ENCODE peak calls at places on chromosomes 4 and X, in nine cellular contexts. One of them, this sample, is unnamed.

GRCh38 chr4:125338814-125339213 is 24.1 kb downstream of the FAT4 start:
- DNase-seq in dorsolateral prefrontal cortex: no peak
- DNase-seq in PC-3: no peak
- DNase-seq in H9: no peak
- DNase-seq in right atrium auricular region: no peak
- DNase-seq in HCT116: no peak
- DNase-seq in astrocyte of the spinal cord: no peak
- DNase-seq in GM13976: no peak
- DNase-seq in GM20000: no peak
- DNase-seq in this sample: no peak

GRCh38 chr4:152990471-152991131 is 54.5 kb downstream of the FHDC1 start:
- DNase-seq in dorsolateral prefrontal cortex: no peak
- DNase-seq in PC-3: no peak
- DNase-seq in H9: no peak
- DNase-seq in right atrium auricular region: no peak
- DNase-seq in HCT116: no peak
- DNase-seq in astrocyte of the spinal cord: no peak
- DNase-seq in GM13976: no peak
- DNase-seq in GM20000: no peak
- DNase-seq in this sample: no peak

GRCh38 chr4:165476214-165477098 is 97.6 kb downstream of the CPE start:
- DNase-seq in dorsolateral prefrontal cortex: no peak
- DNase-seq in PC-3: peak; percentile 75
- DNase-seq in H9: no peak
- DNase-seq in right atrium auricular region: no peak
- DNase-seq in HCT116: peak; percentile 72
- DNase-seq in astrocyte of the spinal cord: peak; percentile 62
- DNase-seq in GM13976: no peak
- DNase-seq in GM20000: no peak
- DNase-seq in this sample: no peak

GRCh38 chr4:139603576-139604387 is 47.8 kb upstream of the SETD7 start:
- DNase-seq in dorsolateral prefrontal cortex: no peak
- DNase-seq in PC-3: peak; percentile 73
- DNase-seq in H9: no peak
- DNase-seq in right atrium auricular region: no peak
- DNase-seq in HCT116: peak; percentile 49
- DNase-seq in astrocyte of the spinal cord: peak; percentile 60
- DNase-seq in GM13976: peak; percentile 45
- DNase-seq in GM20000: peak; percentile 34
- DNase-seq in this sample: no peak

GRCh38 chr4:110003401-110004187 is 90.9 kb downstream of the EGF start:
- DNase-seq in dorsolateral prefrontal cortex: no peak
- DNase-seq in PC-3: no peak
- DNase-seq in H9: no peak
- DNase-seq in right atrium auricular region: no peak
- DNase-seq in HCT116: no peak
- DNase-seq in astrocyte of the spinal cord: no peak
- DNase-seq in GM13976: no peak
- DNase-seq in GM20000: no peak
- DNase-seq in this sample: no peak

GRCh38 chr4:2060578-2061207 is 1.6 kb downstream of the NAT8L start:
- DNase-seq in dorsolateral prefrontal cortex: no peak
- DNase-seq in PC-3: no peak
- DNase-seq in H9: peak; percentile 77
- DNase-seq in right atrium auricular region: no peak
- DNase-seq in HCT116: no peak
- DNase-seq in astrocyte of the spinal cord: no peak
- DNase-seq in GM13976: no peak
- DNase-seq in GM20000: no peak
- DNase-seq in this sample: no peak

GRCh38 chrX:12153741-12154140 is 15.5 kb downstream of the FRMPD4 start:
- DNase-seq in dorsolateral prefrontal cortex: no peak
- DNase-seq in PC-3: no peak
- DNase-seq in H9: no peak
- DNase-seq in right atrium auricular region: no peak
- DNase-seq in HCT116: no peak
- DNase-seq in astrocyte of the spinal cord: no peak
- DNase-seq in GM13976: no peak
- DNase-seq in GM20000: no peak
- DNase-seq in this sample: no peak

GRCh38 chr4:41693629-41694028 is 54.9 kb downstream of the PHOX2B start:
- DNase-seq in dorsolateral prefrontal cortex: no peak
- DNase-seq in PC-3: peak; percentile 54
- DNase-seq in H9: no peak
- DNase-seq in right atrium auricular region: no peak
- DNase-seq in HCT116: no peak
- DNase-seq in astrocyte of the spinal cord: peak; percentile 50
- DNase-seq in GM13976: no peak
- DNase-seq in GM20000: peak; percentile 7
- DNase-seq in this sample: no peak

GRCh38 chr4:122224348-122224747 is 72.2 kb downstream of the BLTP1 start:
- DNase-seq in dorsolateral prefrontal cortex: no peak
- DNase-seq in PC-3: peak; percentile 34
- DNase-seq in H9: peak; percentile 28
- DNase-seq in right atrium auricular region: no peak
- DNase-seq in HCT116: no peak
- DNase-seq in astrocyte of the spinal cord: peak; percentile 21
- DNase-seq in GM13976: no peak
- DNase-seq in GM20000: no peak
- DNase-seq in this sample: no peak

GRCh38 chrX:109440475-109440874 is 41.4 kb downstream of the GUCY2F start:
- DNase-seq in dorsolateral prefrontal cortex: no peak
- DNase-seq in PC-3: no peak
- DNase-seq in H9: no peak
- DNase-seq in right atrium auricular region: no peak
- DNase-seq in HCT116: no peak
- DNase-seq in astrocyte of the spinal cord: peak; percentile 56
- DNase-seq in GM13976: peak; percentile 10
- DNase-seq in GM20000: peak; percentile 2
- DNase-seq in this sample: no peak

DNA sequence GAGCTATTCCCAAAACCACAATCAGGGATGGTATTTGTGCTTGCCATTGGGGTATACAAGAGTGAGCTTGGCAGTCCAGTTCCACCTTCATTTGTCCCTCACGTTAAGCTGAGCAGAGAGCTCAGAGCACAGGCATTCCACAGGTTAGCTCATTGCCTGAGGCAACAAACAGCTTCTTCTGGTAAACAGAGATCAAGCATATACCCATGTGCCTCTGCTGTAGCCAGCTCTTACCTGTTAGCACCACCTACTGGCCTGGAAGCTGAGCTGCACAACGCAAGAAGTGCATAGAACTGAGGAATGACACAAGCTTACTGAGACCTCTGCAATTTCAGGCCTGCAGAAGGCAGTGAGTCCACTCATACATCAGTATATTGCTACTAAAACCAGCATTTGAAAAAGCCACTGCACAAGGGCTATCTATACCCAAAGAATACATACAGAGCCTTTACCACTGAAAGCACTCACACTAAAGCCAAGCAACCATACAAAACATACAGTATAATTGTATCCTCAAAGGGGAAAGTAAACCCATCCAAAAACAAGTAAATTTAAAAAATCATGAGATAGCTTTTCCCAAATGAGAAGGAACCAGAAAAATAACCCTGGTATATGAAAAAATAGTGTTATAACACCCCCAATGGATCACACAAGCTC is 258.3 kb upstream of the GABRA2 start:
- DNase-seq in dorsolateral prefrontal cortex: no peak
- DNase-seq in PC-3: peak; percentile 64
- DNase-seq in H9: peak; percentile 84
- DNase-seq in right atrium auricular region: no peak
- DNase-seq in HCT116: no peak
- DNase-seq in astrocyte of the spinal cord: peak; percentile 1
- DNase-seq in GM13976: peak; percentile 11
- DNase-seq in GM20000: peak; percentile 21
- DNase-seq in this sample: no peak
- TF ChIP-seq CTCF in dorsolateral prefrontal cortex: no peak
- TF ChIP-seq CTCF in PC-3: peak; percentile 65
- TF ChIP-seq CTCF in H9: peak; percentile 93
- TF ChIP-seq CTCF in right atrium auricular region: no peak
- TF ChIP-seq CTCF in HCT116: no peak
- TF ChIP-seq CTCF in astrocyte of the spinal cord: peak; percentile 46
- TF ChIP-seq CTCF in GM13976: peak; percentile 37
- TF ChIP-seq CTCF in GM20000: peak; percentile 68
- TF ChIP-seq CTCF in this sample: no peak

DNA sequence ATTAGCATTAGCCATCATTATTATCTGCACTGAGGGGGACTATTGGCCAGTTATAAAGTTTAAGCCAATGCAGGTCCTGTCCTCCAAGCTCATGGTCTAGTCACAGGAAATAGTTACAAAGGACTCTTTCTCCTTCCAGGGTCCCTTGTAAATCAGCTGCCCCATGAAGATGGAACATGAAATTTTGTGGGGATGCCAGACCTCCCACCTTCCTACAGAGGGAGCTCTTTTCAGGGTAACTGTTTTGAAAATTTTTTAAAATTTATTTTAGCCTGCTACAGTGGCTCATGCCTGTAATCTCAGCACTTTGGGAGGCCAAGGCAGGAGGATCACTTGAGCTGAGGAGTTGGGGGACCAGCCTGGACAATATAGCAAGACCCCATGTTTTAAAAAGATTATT is 124.4 kb upstream of the SLC34A2 start:
- DNase-seq in dorsolateral prefrontal cortex: no peak
- DNase-seq in PC-3: peak; percentile 12
- DNase-seq in H9: no peak
- DNase-seq in right atrium auricular region: no peak
- DNase-seq in HCT116: no peak
- DNase-seq in astrocyte of the spinal cord: no peak
- DNase-seq in GM13976: no peak
- DNase-seq in GM20000: no peak
- DNase-seq in this sample: no peak
- TF ChIP-seq CTCF in dorsolateral prefrontal cortex: no peak
- TF ChIP-seq CTCF in PC-3: peak; percentile 60
- TF ChIP-seq CTCF in H9: peak; percentile 74
- TF ChIP-seq CTCF in right atrium auricular region: no peak
- TF ChIP-seq CTCF in HCT116: peak; percentile 27
- TF ChIP-seq CTCF in astrocyte of the spinal cord: peak; percentile 22
- TF ChIP-seq CTCF in GM13976: no peak
- TF ChIP-seq CTCF in GM20000: no peak
- TF ChIP-seq CTCF in this sample: no peak

GRCh38 chr4:138222041-138222440 is 20.1 kb downstream of the SLC7A11 start:
- DNase-seq in dorsolateral prefrontal cortex: no peak
- DNase-seq in PC-3: peak; percentile 18
- DNase-seq in H9: no peak
- DNase-seq in right atrium auricular region: no peak
- DNase-seq in HCT116: no peak
- DNase-seq in astrocyte of the spinal cord: peak; percentile 64
- DNase-seq in GM13976: no peak
- DNase-seq in GM20000: no peak
- DNase-seq in this sample: no peak
- TF ChIP-seq CTCF in dorsolateral prefrontal cortex: no peak
- TF ChIP-seq CTCF in PC-3: no peak
- TF ChIP-seq CTCF in H9: no peak
- TF ChIP-seq CTCF in right atrium auricular region: no peak
- TF ChIP-seq CTCF in HCT116: no peak
- TF ChIP-seq CTCF in astrocyte of the spinal cord: no peak
- TF ChIP-seq CTCF in GM13976: no peak
- TF ChIP-seq CTCF in GM20000: no peak
- TF ChIP-seq CTCF in this sample: no peak

GRCh38 chr4:112327950-112328349 is 30.8 kb downstream of the ALPK1 start:
- DNase-seq in dorsolateral prefrontal cortex: no peak
- DNase-seq in PC-3: peak; percentile 72
- DNase-seq in H9: no peak
- DNase-seq in right atrium auricular region: no peak
- DNase-seq in HCT116: peak; percentile 32
- DNase-seq in astrocyte of the spinal cord: peak; percentile 72
- DNase-seq in GM13976: peak; percentile 41
- DNase-seq in GM20000: peak; percentile 42
- DNase-seq in this sample: no peak
- TF ChIP-seq CTCF in dorsolateral prefrontal cortex: peak; percentile 58
- TF ChIP-seq CTCF in PC-3: peak; percentile 66
- TF ChIP-seq CTCF in H9: peak; percentile 78
- TF ChIP-seq CTCF in right atrium auricular region: no peak
- TF ChIP-seq CTCF in HCT116: peak; percentile 67
- TF ChIP-seq CTCF in astrocyte of the spinal cord: peak; percentile 51
- TF ChIP-seq CTCF in GM13976: peak; percentile 17
- TF ChIP-seq CTCF in GM20000: peak; percentile 23
- TF ChIP-seq CTCF in this sample: no peak